ENCODE peak calls at places on chromosomes 3 and 15, in ten cellular contexts. D is SIG-M5; G is CD8-positive, alpha-beta memory T cell; F is fibroblast of gingiva; U is HFFc6; W is stromal cell of bone marrow; J is COR-L47; I is NCI-H748 treated with DMSO at 0.1 percent for 48 hours; O is WTC11; C is EH. S is an unnamed sample.

GRCh38 chr3:46665763-46666470 is 27.6 kb downstream of the ALS2CL start:
- DNase-seq in D (no peak), G (no peak), F (no peak), U (no peak), W (no peak), J (peak), I (peak), O (no peak), C (no peak), S (no peak)

GRCh38 chr15:75233504-75234190 is 24.5 kb upstream of the GOLGA6C start:
- DNase-seq in D (no peak), G (no peak), F (no peak), U (no peak), W (no peak), J (no peak), I (no peak), O (no peak), C (no peak), S (no peak)

GRCh38 chr3:144923051-144923450 is 951.4 kb downstream of the DIPK2A start:
- DNase-seq in D (no peak), G (no peak), F (no peak), U (no peak), W (no peak), J (peak), I (no peak), O (no peak), C (no peak), S (no peak)

GRCh38 chr15:64472161-64472560 is 11.8 kb downstream of the ZNF609 start:
- DNase-seq in D (no peak), G (no peak), F (no peak), U (no peak), W (no peak), J (no peak), I (no peak), O (no peak), C (no peak), S (no peak)

GRCh38 chr3:179853176-179853575 is 183.6 kb downstream of the PEX5L start:
- DNase-seq in D (peak), G (no peak), F (peak), U (peak), W (peak), J (no peak), I (no peak), O (no peak), C (peak), S (peak)

GRCh38 chr3:161770532-161771386 is 274.2 kb downstream of the OTOL1 start:
- DNase-seq in D (no peak), G (no peak), F (peak), U (no peak), W (no peak), J (no peak), I (peak), O (no peak), C (no peak), S (no peak)

GRCh38 chr15:36362508-36362907 is 216.9 kb upstream of the CDIN1 start:
- DNase-seq in D (no peak), G (no peak), F (peak), U (peak), W (no peak), J (no peak), I (no peak), O (no peak), C (peak), S (peak)

GRCh38 chr3:82654708-82655107 is 893.3 kb upstream of the GBE1 start:
- DNase-seq in D (no peak), G (no peak), F (no peak), U (no peak), W (no peak), J (peak), I (peak), O (no peak), C (no peak), S (no peak)

GRCh38 chr3:123723527-123724168 is 138.8 kb upstream of the HACD2 start:
- DNase-seq in D (peak), G (peak), F (peak), U (peak), W (peak), J (peak), I (peak), O (peak), C (peak), S (peak)

GRCh38 chr3:192033246-192033645 is 572.3 kb downstream of the PYDC2 start:
- DNase-seq in D (no peak), G (no peak), F (no peak), U (no peak), W (no peak), J (no peak), I (no peak), O (no peak), C (no peak), S (no peak)

GRCh38 chr3:56251343-56251945 is 216.8 kb downstream of the ERC2 start:
- DNase-seq in D (no peak), G (no peak), F (peak), U (peak), W (peak), J (peak), I (peak), O (peak), C (peak), S (peak)

GRCh38 chr3:63662500-63662899 is 10.0 kb downstream of the SNTN start:
- DNase-seq in D (no peak), G (no peak), F (no peak), U (peak), W (no peak), J (no peak), I (no peak), O (peak), C (peak), S (peak)

GRCh38 chr3:171459942-171460225 is 321 bp downstream of the TNIK start:
- DNase-seq in D (no peak), G (no peak), F (no peak), U (no peak), W (no peak), J (no peak), I (no peak), O (no peak), C (no peak), S (no peak)

GRCh38 chr3:29441020-29441324 is 160.1 kb downstream of the RBMS3 start:
- DNase-seq in D (no peak), G (no peak), F (no peak), U (no peak), W (no peak), J (no peak), I (no peak), O (no peak), C (no peak), S (no peak)

GRCh38 chr3:90007786-90008499 is 900.5 kb downstream of the EPHA3 start:
- DNase-seq in D (peak), G (no peak), F (peak), U (no peak), W (no peak), J (no peak), I (no peak), O (no peak), C (no peak), S (no peak)

GRCh38 chr3:161560006-161560637 is 63.5 kb downstream of the OTOL1 start:
- DNase-seq in D (no peak), G (no peak), F (peak), U (peak), W (peak), J (peak), I (peak), O (peak), C (peak), S (peak)

GRCh38 chr3:148158210-148158609 is 539.5 kb upstream of the AGTR1 start:
- DNase-seq in D (no peak), G (no peak), F (peak), U (no peak), W (peak), J (no peak), I (no peak), O (no peak), C (peak), S (peak)

GRCh38 chr15:93202405-93202804 is 113.4 kb upstream of the RGMA start:
- DNase-seq in D (no peak), G (no peak), F (no peak), U (no peak), W (no peak), J (no peak), I (no peak), O (no peak), C (no peak), S (no peak)

GRCh38 chr3:46930945-46931403 is 45.6 kb downstream of the CCDC12 start:
- DNase-seq in D (no peak), G (no peak), F (peak), U (no peak), W (no peak), J (no peak), I (no peak), O (no peak), C (peak), S (peak)

GRCh38 chr3:185825639-185826481 is 1.0 kb upstream of the IGF2BP2 start:
- DNase-seq in D (no peak), G (peak), F (no peak), U (no peak), W (no peak), J (no peak), I (no peak), O (peak), C (peak), S (peak)

GRCh38 chr3:158717576-158717975 is 14.7 kb downstream of the RARRES1 start:
- DNase-seq in D (no peak), G (no peak), F (no peak), U (no peak), W (no peak), J (no peak), I (no peak), O (no peak), C (no peak), S (no peak)

GRCh38 chr15:85788796-85789495 is 5.8 kb downstream of the KLHL25 start:
- DNase-seq in D (no peak), G (no peak), F (no peak), U (no peak), W (no peak), J (no peak), I (no peak), O (peak), C (no peak), S (no peak)

GRCh38 chr3:115760722-115761121 is 137.4 kb downstream of the GAP43 start:
- DNase-seq in D (no peak), G (no peak), F (no peak), U (no peak), W (no peak), J (no peak), I (no peak), O (no peak), C (no peak), S (no peak)

GRCh38 chr3:20511863-20512262 is 325.9 kb upstream of the SGO1 start:
- DNase-seq in D (no peak), G (no peak), F (peak), U (peak), W (peak), J (peak), I (peak), O (peak), C (peak), S (peak)

GRCh38 chr3:10957976-10958749 is 34.4 kb upstream of the SLC6A1 start:
- DNase-seq in D (no peak), G (no peak), F (no peak), U (no peak), W (no peak), J (peak), I (no peak), O (no peak), C (peak), S (peak)

S was measured in AG10803.